ENCODE peak calls at places on chromosomes 3 and 15, in eight cellular contexts. Z, A, K, M, J, I, R and S are unnamed samples.

GRCh38 chr3:176430244-176430893 is 766.9 kb downstream of the TBL1XR1 start:
- DNase-seq in Z (peak), A (peak), K (peak), M (peak), J (no peak), I (no peak), R (no peak), S (peak)

GRCh38 chr15:98870788-98871187 is 136.8 kb downstream of the PGPEP1L start:
- DNase-seq in Z (no peak), A (no peak), K (no peak), M (no peak), J (no peak), I (no peak), R (no peak), S (no peak)

GRCh38 chr15:82951472-82952155 is 906 bp downstream of the HOMER2 start:
- DNase-seq in Z (no peak), A (no peak), K (no peak), M (peak), J (no peak), I (no peak), R (no peak), S (no peak)

GRCh38 chr15:60993948-60994347 is 235.2 kb downstream of the RORA start:
- DNase-seq in Z (no peak), A (no peak), K (no peak), M (no peak), J (no peak), I (no peak), R (no peak), S (no peak)

GRCh38 chr3:23697416-23697815 is 108.3 kb upstream of the UBE2E1 start:
- DNase-seq in Z (no peak), A (peak), K (peak), M (no peak), J (no peak), I (no peak), R (no peak), S (no peak)

GRCh38 chr15:75720787-75721461 is 8.3 kb upstream of the CSPG4 start:
- DNase-seq in Z (peak), A (peak), K (peak), M (peak), J (no peak), I (no peak), R (no peak), S (peak)

GRCh38 chr15:37031198-37031597 is 69.2 kb downstream of the MEIS2 start:
- DNase-seq in Z (no peak), A (no peak), K (no peak), M (no peak), J (no peak), I (no peak), R (no peak), S (no peak)

GRCh38 chr3:111745786-111746185 is 113.3 kb upstream of the PHLDB2 start:
- DNase-seq in Z (no peak), A (no peak), K (peak), M (no peak), J (no peak), I (no peak), R (no peak), S (no peak)

GRCh38 chr3:161222662-161223061 is 1.6 kb downstream of the NMD3 start:
- DNase-seq in Z (no peak), A (no peak), K (no peak), M (no peak), J (no peak), I (no peak), R (no peak), S (no peak)

GRCh38 chr15:63054281-63054683 is 11.7 kb downstream of the TPM1 start:
- DNase-seq in Z (no peak), A (no peak), K (no peak), M (no peak), J (no peak), I (no peak), R (no peak), S (no peak)

GRCh38 chr15:41169784-41170183 is 53.7 kb upstream of the INO80 start:
- DNase-seq in Z (peak), A (no peak), K (no peak), M (no peak), J (peak), I (no peak), R (no peak), S (peak)

GRCh38 chr3:107680698-107681097 is 157.9 kb downstream of the BBX start:
- DNase-seq in Z (peak), A (no peak), K (no peak), M (no peak), J (no peak), I (no peak), R (no peak), S (no peak)

GRCh38 chr15:33489335-33489734 is 178.6 kb downstream of the RYR3 start:
- DNase-seq in Z (no peak), A (no peak), K (no peak), M (no peak), J (no peak), I (no peak), R (no peak), S (no peak)

GRCh38 chr3:73600293-73600938 is 24.3 kb downstream of the PDZRN3 start:
- DNase-seq in Z (no peak), A (no peak), K (no peak), M (no peak), J (no peak), I (no peak), R (no peak), S (no peak)

GRCh38 chr3:108406063-108406660 is 104.2 kb downstream of the MYH15 start:
- DNase-seq in Z (peak), A (no peak), K (no peak), M (peak), J (no peak), I (no peak), R (no peak), S (peak)

GRCh38 chr15:43789409-43789808 is 2.7 kb upstream of the SERF2 start:
- DNase-seq in Z (no peak), A (no peak), K (no peak), M (no peak), J (no peak), I (no peak), R (no peak), S (no peak)

GRCh38 chr15:68552773-68553172 is 26.0 kb upstream of the CORO2B start:
- DNase-seq in Z (no peak), A (no peak), K (no peak), M (no peak), J (no peak), I (no peak), R (no peak), S (no peak)

GRCh38 chr3:58109752-58110151 is 101.0 kb downstream of the DNASE1L3 start:
- DNase-seq in Z (no peak), A (no peak), K (no peak), M (no peak), J (no peak), I (no peak), R (no peak), S (no peak)

GRCh38 chr15:87672309-87672897 is 584.1 kb downstream of the NTRK3 start:
- DNase-seq in Z (no peak), A (peak), K (peak), M (no peak), J (no peak), I (no peak), R (no peak), S (no peak)

GRCh38 chr15:39127925-39128617 is 452.8 kb upstream of the THBS1 start:
- DNase-seq in Z (peak), A (peak), K (peak), M (no peak), J (no peak), I (no peak), R (no peak), S (no peak)

GRCh38 chr15:87527416-87527815 is 729.1 kb downstream of the NTRK3 start:
- DNase-seq in Z (no peak), A (no peak), K (no peak), M (no peak), J (no peak), I (no peak), R (no peak), S (no peak)

GRCh38 chr3:156605686-156606605 is 51.0 kb upstream of the SSR3 start:
- DNase-seq in Z (peak), A (no peak), K (peak), M (peak), J (peak), I (no peak), R (no peak), S (no peak)

GRCh38 chr15:63344737-63345390 is 36.8 kb downstream of the CA12 start:
- DNase-seq in Z (no peak), A (no peak), K (no peak), M (no peak), J (no peak), I (no peak), R (no peak), S (no peak)

GRCh38 chr3:171770689-171771620 is 39.3 kb downstream of the PLD1 start:
- DNase-seq in Z (peak), A (no peak), K (peak), M (peak), J (peak), I (no peak), R (no peak), S (no peak)

GRCh38 chr15:66621491-66622467 is 56.0 kb upstream of the LCTL start:
- DNase-seq in Z (no peak), A (no peak), K (peak), M (no peak), J (no peak), I (no peak), R (no peak), S (no peak)

GRCh38 chr3:132570011-132570410 is 27.1 kb upstream of the ACKR4 start:
- DNase-seq in Z (no peak), A (no peak), K (no peak), M (no peak), J (no peak), I (no peak), R (no peak), S (no peak)

GRCh38 chr15:77617507-77618285 is 15.0 kb downstream of the LINGO1 start:
- DNase-seq in Z (peak), A (no peak), K (no peak), M (no peak), J (no peak), I (no peak), R (no peak), S (peak)

GRCh38 chr15:31250033-31250432 is 76.6 kb upstream of the KLF13 start:
- DNase-seq in Z (no peak), A (no peak), K (no peak), M (no peak), J (no peak), I (no peak), R (no peak), S (no peak)